ENCODE peak calls at places on chromosomes 5 and 9, in four cellular contexts. M, A, Y and H are unnamed samples.

GRCh38 chr5:150583541-150584225 is 56.8 kb upstream of the SYNPO start:
- DNase-seq in M (peak), A (no peak), Y (no peak), H (no peak)

GRCh38 chr5:120516799-120517198 is 52.7 kb downstream of the PRR16 start:
- DNase-seq in M (no peak), A (no peak), Y (no peak), H (no peak)

GRCh38 chr9:97096793-97097192 is 57.9 kb upstream of the CTSV start:
- DNase-seq in M (no peak), A (no peak), Y (no peak), H (no peak)

GRCh38 chr9:92781902-92782301 is 17.3 kb upstream of the BICD2 start:
- DNase-seq in M (no peak), A (no peak), Y (peak), H (no peak)

GRCh38 chr5:96657068-96657467 is 5.1 kb upstream of the CAST start:
- DNase-seq in M (peak), A (peak), Y (peak), H (peak)

GRCh38 chr5:93117753-93118531 is 463.1 kb downstream of the NR2F1-AS1 start:
- DNase-seq in M (no peak), A (no peak), Y (no peak), H (no peak)

GRCh38 chr5:132012385-132013005 is 1.0 kb upstream of the ACSL6 start:
- DNase-seq in M (peak), A (no peak), Y (no peak), H (peak)

GRCh38 chr9:4886698-4887097 is 94.0 kb downstream of the RCL1 start:
- DNase-seq in M (no peak), A (no peak), Y (no peak), H (no peak)

GRCh38 chr5:5198815-5199214 is 58.7 kb downstream of the ADAMTS16 start:
- DNase-seq in M (no peak), A (no peak), Y (no peak), H (no peak)

GRCh38 chr9:135101068-135101410 is 13.6 kb downstream of the OLFM1 start:
- DNase-seq in M (no peak), A (no peak), Y (no peak), H (no peak)

GRCh38 chr5:154478224-154478565 is at the start of gene HAND1:
- DNase-seq in M (peak), A (peak), Y (no peak), H (no peak)
- TF ChIP-seq CTCF in M (no peak), A (no peak), Y (no peak), H (no peak)

GRCh38 chr9:132791699-132792240 is 86.3 kb downstream of the AK8 start:
- DNase-seq in M (no peak), A (no peak), Y (no peak), H (no peak)

GRCh38 chr9:132784286-132784820 is 93.7 kb downstream of the AK8 start:
- DNase-seq in M (no peak), A (no peak), Y (no peak), H (no peak)

GRCh38 chr9:132788378-132788777 is 89.7 kb downstream of the AK8 start:
- DNase-seq in M (no peak), A (no peak), Y (no peak), H (no peak)

GRCh38 chr9:132789706-132790105 is 88.4 kb downstream of the AK8 start:
- DNase-seq in M (no peak), A (no peak), Y (no peak), H (no peak)

GRCh38 chr9:132787748-132788159 is 90.3 kb downstream of the AK8 start:
- DNase-seq in M (no peak), A (no peak), Y (no peak), H (no peak)
- TF ChIP-seq POLR2A in M (no peak), A (no peak), Y (no peak), H (no peak)

GRCh38 chr9:120869360-120869687 is 7.7 kb downstream of the PHF19 start:
- DNase-seq in M (no peak), A (no peak), Y (no peak), H (no peak)

GRCh38 chr9:120868339-120868675 is 8.7 kb downstream of the PHF19 start:
- DNase-seq in M (no peak), A (no peak), Y (no peak), H (no peak)

GRCh38 chr9:120867676-120868338 is 9.2 kb downstream of the PHF19 start:
- DNase-seq in M (no peak), A (no peak), Y (no peak), H (no peak)

GRCh38 chr9:120869726-120870125 is 7.3 kb downstream of the PHF19 start:
- DNase-seq in M (no peak), A (no peak), Y (no peak), H (no peak)

DNA sequence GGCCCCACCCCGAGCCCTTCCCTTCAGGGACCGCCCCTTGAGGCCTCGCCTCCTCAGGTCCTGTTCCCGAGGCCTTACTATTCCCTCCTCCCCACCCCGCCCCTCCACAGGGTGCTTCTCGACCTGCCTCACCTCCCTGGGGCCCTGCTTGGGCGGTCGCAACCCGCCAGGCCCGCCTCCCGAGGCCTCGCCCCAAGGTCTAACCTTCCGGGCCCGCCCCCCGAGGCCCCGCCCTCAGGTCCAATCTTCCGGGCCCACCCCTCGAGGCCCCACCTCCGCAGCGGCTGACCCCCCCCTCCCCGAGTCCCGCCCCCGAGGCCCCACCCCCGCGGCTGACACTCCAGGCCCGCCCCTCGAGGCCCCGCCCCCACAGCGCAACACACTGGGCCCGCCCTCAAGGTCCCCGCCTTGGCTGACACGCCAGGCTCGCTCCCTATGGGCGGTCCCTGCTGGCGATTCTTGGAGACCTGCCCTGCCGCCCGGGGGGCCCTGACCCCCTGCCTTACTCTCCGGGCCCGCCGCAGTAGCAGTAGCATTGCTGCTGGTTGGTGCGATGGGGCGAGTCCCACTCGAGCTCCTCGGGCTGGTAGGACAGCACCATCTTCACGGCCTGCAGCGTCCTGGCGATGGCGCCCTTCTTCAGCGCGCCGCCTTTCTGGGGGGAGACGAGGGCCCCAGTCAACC is 8.2 kb downstream of the PHF19 start:
- DNase-seq in M (peak), A (peak), Y (peak), H (peak)
- TF ChIP-seq CTCF in M (peak), A (peak), Y (no peak), H (peak)

GRCh38 chr5:160418561-160419457 is at the start of gene SLU7:
- DNase-seq in M (peak), A (peak), Y (peak), H (peak)
- TF ChIP-seq POLR2A in M (peak), A (peak), Y (no peak), H (peak)

GRCh38 chr5:320524-321232 is 836 bp upstream of the AHRR start:
- DNase-seq in M (no peak), A (no peak), Y (no peak), H (no peak)

GRCh38 chr5:322942-323879 is 1.7 kb downstream of the AHRR start:
- DNase-seq in M (no peak), A (no peak), Y (no peak), H (no peak)

GRCh38 chr5:321726-322251 is 275 bp downstream of the AHRR start:
- DNase-seq in M (no peak), A (no peak), Y (no peak), H (no peak)

GRCh38 chr5:322281-322941 is 897 bp downstream of the AHRR start:
- DNase-seq in M (no peak), A (no peak), Y (no peak), H (no peak)

GRCh38 chr5:321233-321725 is at the start of gene AHRR:
- DNase-seq in M (no peak), A (peak), Y (no peak), H (no peak)
- TF ChIP-seq CTCF in M (peak), A (peak), Y (no peak), H (no peak)

GRCh38 chr5:128082551-128083032 is 974 bp upstream of the SLC12A2 start:
- DNase-seq in M (no peak), A (no peak), Y (no peak), H (no peak)
- TF ChIP-seq POLR2A in M (peak), A (no peak), Y (no peak), H (peak)